ENCODE peak calls at places on chromosome 12, in four cellular contexts. D is A549, B is transverse colon, N is ovary. T is an unnamed sample.

GRCh38 chr12:43277630-43278267 is 274.3 kb downstream of the ADAMTS20 start:
- DNase-seq in D (peak; percentile 31), B (no peak), N (no peak), T (peak; percentile 55)

GRCh38 chr12:110555509-110556406 is 27.4 kb downstream of the PPTC7 start:
- DNase-seq in D (no peak), B (no peak), N (no peak), T (no peak)

GRCh38 chr12:8662592-8662991 is at the start of gene MFAP5:
- DNase-seq in D (no peak), B (no peak), N (no peak), T (no peak)

GRCh38 chr12:96427269-96427729 is 27.1 kb upstream of the CDK17 start:
- DNase-seq in D (peak; percentile 55), B (peak; percentile 35), N (peak; percentile 34), T (peak; percentile 100)

GRCh38 chr12:122090759-122091535 is 12.4 kb downstream of the MLXIP start:
- DNase-seq in D (no peak), B (no peak), N (peak; percentile 58), T (peak; percentile 90)

GRCh38 chr12:102527256-102527720 is 46.9 kb upstream of the IGF1 start:
- DNase-seq in D (no peak), B (no peak), N (no peak), T (peak; percentile 15)

GRCh38 chr12:1630081-1630826 is 1.2 kb downstream of the WNT5B start:
- DNase-seq in D (peak; percentile 37), B (peak; percentile 59), N (peak; percentile 65), T (no peak)

GRCh38 chr12:8037947-8038346 is 5.4 kb downstream of the FOXJ2 start:
- DNase-seq in D (no peak), B (no peak), N (no peak), T (no peak)

GRCh38 chr12:62977419-62977818 is 42.5 kb upstream of the PPM1H start:
- DNase-seq in D (no peak), B (peak; percentile 34), N (no peak), T (no peak)

GRCh38 chr12:2267624-2268477 is 215.1 kb downstream of the CACNA1C start:
- DNase-seq in D (no peak), B (no peak), N (no peak), T (no peak)

GRCh38 chr12:70078161-70078560 is 165.1 kb upstream of the CNOT2 start:
- DNase-seq in D (no peak), B (no peak), N (no peak), T (no peak)

GRCh38 chr12:30134229-30134628 is 350.5 kb upstream of the TMTC1 start:
- DNase-seq in D (peak; percentile 13), B (no peak), N (no peak), T (no peak)

GRCh38 chr12:109463776-109464175 is 13.3 kb downstream of the KCTD10 start:
- DNase-seq in D (no peak), B (no peak), N (no peak), T (no peak)

GRCh38 chr12:3215410-3215975 is 138.3 kb downstream of the TSPAN9 start:
- DNase-seq in D (no peak), B (no peak), N (no peak), T (no peak)

GRCh38 chr12:43338848-43339526 is 213.0 kb downstream of the ADAMTS20 start:
- DNase-seq in D (peak; percentile 5), B (no peak), N (no peak), T (no peak)

GRCh38 chr12:112979281-112979680 is 962 bp downstream of the OAS2 start:
- DNase-seq in D (no peak), B (peak; percentile 48), N (no peak), T (no peak)
- H3K27ac ChIP-seq in D (no peak overlapping the region), B (peak overlapping the region; percentile 83), N (no peak overlapping the region), T (no peak overlapping the region)

GRCh38 chr12:32666018-32666417 is 13.1 kb upstream of the DNM1L start:
- DNase-seq in D (no peak), B (no peak), N (no peak), T (no peak)

GRCh38 chr12:32669584-32669983 is 9.5 kb upstream of the DNM1L start:
- DNase-seq in D (no peak), B (no peak), N (no peak), T (no peak)

GRCh38 chr12:32662665-32663064 is 16.4 kb upstream of the DNM1L start:
- DNase-seq in D (no peak), B (no peak), N (no peak), T (no peak)

GRCh38 chr12:32661706-32662105 is 17.4 kb upstream of the DNM1L start:
- DNase-seq in D (no peak), B (no peak), N (no peak), T (no peak)

DNA sequence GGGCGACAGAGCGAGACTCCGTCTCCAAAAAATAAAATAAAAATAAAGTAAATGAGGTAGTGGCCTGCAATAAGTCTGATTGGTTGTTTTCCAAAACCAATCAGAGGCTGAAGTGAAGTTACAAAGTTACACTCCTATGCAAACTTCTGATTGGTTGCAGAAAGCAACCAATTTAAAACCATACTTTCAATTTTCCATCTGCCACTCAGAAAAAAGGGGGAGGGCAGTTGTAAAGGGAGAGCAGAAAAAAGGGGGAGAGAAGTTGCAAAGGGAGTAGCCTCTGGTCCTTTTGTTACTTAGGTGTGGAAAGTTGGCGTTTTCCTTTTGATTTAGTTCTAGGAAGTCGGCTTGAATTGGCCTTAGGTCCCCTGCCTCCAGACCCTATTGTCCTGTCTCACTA is 12.6 kb upstream of the DNM1L start:
- DNase-seq in D (no peak), B (no peak), N (no peak), T (no peak)
- H3K27ac ChIP-seq in D (no peak overlapping the region), B (no peak overlapping the region), N (no peak overlapping the region), T (no peak overlapping the region)

GRCh38 chr12:115312901-115313300 is 628.9 kb upstream of the TBX3 start:
- DNase-seq in D (no peak), B (no peak), N (no peak), T (no peak)

GRCh38 chr12:115305867-115306266 is 621.9 kb upstream of the TBX3 start:
- DNase-seq in D (no peak), B (no peak), N (no peak), T (no peak)

GRCh38 chr12:115306380-115306779 is 622.4 kb upstream of the TBX3 start:
- DNase-seq in D (no peak), B (no peak), N (no peak), T (no peak)

GRCh38 chr12:115305275-115305674 is 621.3 kb upstream of the TBX3 start:
- DNase-seq in D (no peak), B (no peak), N (no peak), T (no peak)

GRCh38 chr12:115308918-115309317 is 624.9 kb upstream of the TBX3 start:
- DNase-seq in D (no peak), B (no peak), N (no peak), T (no peak)
- H3K27ac ChIP-seq in D (no peak overlapping the region), B (no peak overlapping the region), N (no peak overlapping the region), T (no peak overlapping the region)

GRCh38 chr12:57625261-57626032 is 7.6 kb downstream of the B4GALNT1 start:
- DNase-seq in D (no peak), B (no peak), N (no peak), T (no peak)

GRCh38 chr12:57628280-57629191 is 4.5 kb downstream of the B4GALNT1 start:
- DNase-seq in D (no peak), B (no peak), N (no peak), T (no peak)

GRCh38 chr12:57626111-57626928 is 6.7 kb downstream of the B4GALNT1 start:
- DNase-seq in D (no peak), B (no peak), N (no peak), T (no peak)

GRCh38 chr12:57627504-57628279 is 5.3 kb downstream of the B4GALNT1 start:
- DNase-seq in D (no peak), B (no peak), N (no peak), T (no peak)

DNA sequence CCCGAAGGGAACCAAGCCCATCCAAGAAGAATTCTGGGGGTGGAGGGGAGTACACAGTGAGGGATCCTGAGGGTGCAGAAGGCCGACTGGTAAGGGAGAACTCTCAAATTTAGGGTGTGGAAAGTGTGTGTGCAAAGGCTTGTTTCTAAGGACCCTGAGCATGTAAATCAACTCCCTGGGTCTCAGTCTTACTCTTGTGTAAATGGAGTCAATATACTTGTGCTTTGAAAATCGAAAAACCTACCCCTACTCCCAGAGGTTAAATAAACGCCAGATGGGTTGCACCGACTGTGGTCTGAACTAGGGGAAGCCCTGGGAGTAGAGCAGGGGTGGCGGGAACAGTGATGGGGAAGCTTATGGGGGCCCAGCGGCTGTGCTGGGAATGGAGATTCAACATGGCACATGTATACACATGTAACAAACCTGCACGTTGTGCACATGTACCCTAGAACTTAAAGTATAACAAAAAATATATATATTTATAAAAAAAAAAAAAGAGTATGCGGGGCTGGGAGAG is 6.0 kb downstream of the B4GALNT1 start:
- DNase-seq in D (no peak), B (no peak), N (no peak), T (no peak)
- H3K27ac ChIP-seq in D (no peak overlapping the region), B (no peak overlapping the region), N (no peak overlapping the region), T (no peak overlapping the region)

DNA sequence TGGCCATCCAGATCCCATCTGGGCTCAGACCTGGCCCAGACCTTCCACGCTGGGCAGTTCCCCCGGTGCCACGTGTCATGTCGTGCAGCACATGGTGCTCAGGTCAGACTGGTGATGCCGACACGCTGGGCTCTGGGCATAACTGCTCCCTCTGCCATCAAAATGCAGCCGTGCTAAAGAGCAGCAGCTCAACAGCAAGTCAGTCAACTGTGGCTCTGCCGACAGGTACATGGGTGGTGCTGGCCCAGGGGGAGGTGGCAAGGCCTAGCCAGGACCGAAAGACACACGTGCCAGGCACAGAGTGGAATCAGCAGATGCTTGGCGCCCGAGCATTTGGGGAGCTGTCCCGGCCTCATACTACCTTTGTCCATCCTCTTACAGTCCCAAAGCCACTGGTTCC is 1.6 kb downstream of the MCRS1 start:
- DNase-seq in D (no peak), B (no peak), N (no peak), T (no peak)
- H3K27ac ChIP-seq in D (no peak overlapping the region), B (no peak overlapping the region), N (no peak overlapping the region), T (no peak overlapping the region)

GRCh38 chr12:83190631-83191390 is 504.1 kb downstream of the TMTC2 start:
- DNase-seq in D (no peak), B (no peak), N (no peak), T (no peak)

GRCh38 chr12:83181074-83181473 is 494.4 kb downstream of the TMTC2 start:
- DNase-seq in D (no peak), B (no peak), N (no peak), T (no peak)

GRCh38 chr12:83183132-83183531 is 496.4 kb downstream of the TMTC2 start:
- DNase-seq in D (no peak), B (no peak), N (no peak), T (no peak)

DNA sequence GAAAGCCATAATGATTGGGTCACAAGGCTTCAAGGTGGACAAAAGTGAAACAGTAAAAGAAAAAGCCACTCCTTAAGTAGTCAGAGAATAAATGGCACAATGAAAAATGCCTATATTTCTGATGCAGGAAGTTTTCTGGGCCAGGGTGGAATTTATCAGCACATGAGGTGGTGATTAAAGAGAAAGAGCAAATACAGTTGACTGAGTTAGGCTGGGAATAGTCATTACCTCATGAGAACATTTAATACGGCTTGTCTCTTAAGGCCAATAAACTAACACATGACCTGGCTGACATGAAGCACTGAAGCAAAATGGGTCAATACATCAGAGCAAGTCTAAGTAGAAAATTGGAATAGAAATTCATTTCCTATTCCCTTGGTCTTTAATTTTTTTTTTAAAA is 499.7 kb downstream of the TMTC2 start:
- DNase-seq in D (no peak), B (no peak), N (no peak), T (no peak)
- H3K27ac ChIP-seq in D (no peak overlapping the region), B (no peak overlapping the region), N (no peak overlapping the region), T (no peak overlapping the region)